ENCODE peak calls at places on chromosomes 13 and 19, in four cellular contexts. V is ovary, R is heart left ventricle, A is suprapubic skin. H is an unnamed sample.

GRCh38 chr19:543912-544608 is at the start of gene GZMM:
- DNase-seq in V (no peak), R (no peak), A (no peak), H (no peak)

GRCh38 chr13:19818223-19818842 is 35.6 kb upstream of the PSPC1 start:
- DNase-seq in R (peak; percentile 10), V (peak; percentile 20), A (no peak), H (peak; percentile 81)

GRCh38 chr13:26985285-26985878 is 186.2 kb downstream of the USP12 start:
- DNase-seq in V (peak; percentile 82), A (no peak), R (peak; percentile 74), H (peak; percentile 74)

GRCh38 chr13:78958019-78958418 is 299.1 kb upstream of the OBI1 start:
- DNase-seq in R (no peak), V (no peak), A (no peak), H (no peak)

GRCh38 chr19:17420267-17420924 is 549 bp downstream of the MVB12A start:
- DNase-seq in V (peak; percentile 64), A (no peak), R (peak; percentile 40), H (no peak)

GRCh38 chr13:46663216-46663615 is 110.2 kb downstream of the LRCH1 start:
- DNase-seq in A (no peak), R (no peak), V (no peak), H (no peak)

GRCh38 chr13:30577381-30577780 is 40.3 kb upstream of the USPL1 start:
- DNase-seq in A (no peak), R (no peak), V (no peak), H (no peak)

GRCh38 chr19:29285878-29286277 is 72.9 kb upstream of the UQCRFS1 start:
- DNase-seq in R (no peak), A (peak; percentile 74), V (no peak), H (no peak)

GRCh38 chr13:92656103-92656502 is 570.5 kb upstream of the GPC6 start:
- DNase-seq in V (no peak), R (no peak), A (no peak), H (no peak)

GRCh38 chr13:98420560-98421175 is 156.2 kb downstream of the STK24 start:
- DNase-seq in V (no peak), A (no peak), R (no peak), H (no peak)

GRCh38 chr13:112067121-112067741 is at the start of gene SOX1:
- DNase-seq in A (peak; percentile 73), R (no peak), V (no peak), H (no peak)

GRCh38 chr19:566403-566802 is 6.0 kb upstream of the BSG start:
- DNase-seq in A (no peak), V (peak; percentile 92), R (no peak), H (no peak)

GRCh38 chr13:104976964-104977363 is 1558.5 kb downstream of the EFNB2 start:
- DNase-seq in R (no peak), V (no peak), A (no peak), H (no peak)

GRCh38 chr13:40968416-40969000 is 50.6 kb downstream of the ELF1 start:
- DNase-seq in A (no peak), R (no peak), V (no peak), H (no peak)
- H3K4me1 ChIP-seq in A (peaks cover 81% of the 10 kb centered on the region), R (peaks cover 87% of the 10 kb centered on the region), V (peaks cover 8% of the 10 kb centered on the region), H (no peaks in the 10 kb centered on the region)

GRCh38 chr19:36331353-36332228 is 47.4 kb downstream of the ZFP14 start:
- DNase-seq in R (peak; percentile 91), V (peak; percentile 89), A (peak; percentile 87), H (peak; percentile 98)
- H3K4me3 ChIP-seq in R (peak overlapping the region; percentile 92), V (peak overlapping the region; percentile 64), A (peak overlapping the region; percentile 48), H (peak overlapping the region; percentile 99)

DNA sequence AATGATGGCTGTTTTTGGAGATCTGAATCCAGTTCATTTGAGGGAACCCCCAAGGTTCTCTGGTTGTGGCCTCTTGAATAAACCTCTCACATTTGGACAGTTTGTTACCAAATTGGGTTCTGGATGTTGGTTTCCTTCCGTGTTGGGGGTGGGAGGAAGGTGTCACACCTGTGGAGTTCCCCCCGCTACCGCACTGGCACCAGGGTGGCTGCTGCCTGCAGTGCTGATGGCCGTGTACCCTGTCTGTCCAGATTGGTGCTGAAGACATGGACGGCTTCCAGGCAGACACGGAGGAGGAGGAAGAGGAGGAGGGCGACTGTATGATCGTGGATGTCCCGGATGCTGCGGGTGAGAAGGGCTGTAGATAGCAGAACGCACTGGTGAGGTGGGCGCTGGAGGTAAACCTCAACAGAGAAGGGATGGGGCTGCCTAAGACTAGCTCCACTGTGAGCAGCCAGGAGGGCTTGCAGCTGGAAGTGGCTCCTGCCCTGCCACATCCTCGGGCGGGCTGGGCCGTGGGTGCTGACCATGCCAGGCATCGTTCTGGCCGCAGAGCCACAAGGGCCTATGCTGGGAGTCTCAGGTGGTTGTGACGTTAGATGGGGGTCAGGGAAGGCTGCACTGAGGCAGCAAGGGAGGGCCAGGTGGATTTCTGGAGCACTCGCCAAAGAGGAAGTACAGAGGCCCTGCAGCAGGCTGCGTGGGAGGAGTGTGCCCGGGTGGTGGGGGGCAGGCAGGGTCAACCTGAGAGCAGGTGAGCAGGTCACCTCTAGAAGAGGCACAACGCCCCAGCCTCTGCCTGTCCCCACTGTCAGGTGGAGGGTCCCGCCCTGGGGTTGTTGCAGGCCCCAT is 15.4 kb downstream of the UBXN6 start:
- DNase-seq in V (no peak), R (no peak), A (no peak), H (no peak)
- H3K36me3 ChIP-seq in V (no peaks in the 10 kb centered on the region), R (peaks cover 10% of the 10 kb centered on the region), A (peaks cover 33% of the 10 kb centered on the region), H (peaks cover 47% of the 10 kb centered on the region)

GRCh38 chr13:48574036-48574796 is 41.3 kb upstream of the RCBTB2 start:
- DNase-seq in V (no peak), A (no peak), R (no peak), H (no peak)
- H3K4me1 ChIP-seq in V (peaks cover 7% of the 10 kb centered on the region), A (peaks cover 46% of the 10 kb centered on the region), R (peaks cover 43% of the 10 kb centered on the region), H (no peaks in the 10 kb centered on the region)

DNA sequence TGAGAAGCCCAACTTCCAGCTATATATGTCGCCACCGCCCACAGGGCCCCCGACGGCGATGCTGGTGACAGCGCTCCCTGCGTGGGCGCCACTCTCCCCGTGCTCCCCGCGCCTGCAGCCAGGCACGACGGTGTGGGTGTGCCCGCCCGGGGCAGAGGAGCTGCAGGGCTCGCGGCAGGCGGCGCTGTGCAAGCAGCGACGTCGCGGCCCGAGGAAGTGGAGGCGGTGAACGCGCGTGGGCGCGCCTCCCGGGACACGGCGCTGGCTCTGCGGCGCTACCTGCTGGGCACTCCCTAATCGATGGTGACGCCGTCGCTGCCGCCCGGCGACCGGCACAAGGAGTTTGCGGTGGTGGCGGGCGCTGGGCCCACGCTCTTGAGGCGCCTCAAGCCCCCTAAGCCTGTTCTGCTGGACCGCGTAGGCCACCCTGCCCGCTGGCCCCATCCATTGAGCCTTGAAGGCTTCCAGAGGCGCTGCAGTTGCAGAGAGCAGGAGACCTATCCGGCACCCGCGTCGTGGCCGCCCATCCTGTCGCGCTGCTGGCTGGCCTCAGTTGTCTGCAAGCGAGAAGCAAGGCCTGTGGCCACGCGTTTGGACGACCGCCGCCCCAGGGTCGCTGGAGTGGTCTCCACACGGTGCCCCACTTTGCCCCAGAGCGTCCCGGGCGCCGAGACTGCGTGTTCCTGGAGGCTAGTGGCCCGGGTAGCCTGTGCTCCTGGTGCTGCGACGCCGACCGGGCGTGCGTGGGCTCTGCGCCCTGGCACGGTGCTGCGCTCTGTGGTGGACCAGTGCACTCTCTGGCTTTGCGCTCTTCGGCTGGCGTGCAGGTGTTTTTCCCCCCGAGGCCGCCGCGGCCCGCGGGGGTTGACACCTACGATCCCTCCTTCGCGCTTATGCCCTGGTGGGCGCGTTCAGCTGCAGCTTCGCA is 23.1 kb downstream of the LRFN3 start:
- DNase-seq in A (no peak), V (no peak), R (peak; percentile 33), H (no peak)
- H3K4me3 ChIP-seq in A (peak overlapping the region; percentile 21), V (no peak overlapping the region), R (peak overlapping the region; percentile 28), H (peak overlapping the region; percentile 6)

DNA sequence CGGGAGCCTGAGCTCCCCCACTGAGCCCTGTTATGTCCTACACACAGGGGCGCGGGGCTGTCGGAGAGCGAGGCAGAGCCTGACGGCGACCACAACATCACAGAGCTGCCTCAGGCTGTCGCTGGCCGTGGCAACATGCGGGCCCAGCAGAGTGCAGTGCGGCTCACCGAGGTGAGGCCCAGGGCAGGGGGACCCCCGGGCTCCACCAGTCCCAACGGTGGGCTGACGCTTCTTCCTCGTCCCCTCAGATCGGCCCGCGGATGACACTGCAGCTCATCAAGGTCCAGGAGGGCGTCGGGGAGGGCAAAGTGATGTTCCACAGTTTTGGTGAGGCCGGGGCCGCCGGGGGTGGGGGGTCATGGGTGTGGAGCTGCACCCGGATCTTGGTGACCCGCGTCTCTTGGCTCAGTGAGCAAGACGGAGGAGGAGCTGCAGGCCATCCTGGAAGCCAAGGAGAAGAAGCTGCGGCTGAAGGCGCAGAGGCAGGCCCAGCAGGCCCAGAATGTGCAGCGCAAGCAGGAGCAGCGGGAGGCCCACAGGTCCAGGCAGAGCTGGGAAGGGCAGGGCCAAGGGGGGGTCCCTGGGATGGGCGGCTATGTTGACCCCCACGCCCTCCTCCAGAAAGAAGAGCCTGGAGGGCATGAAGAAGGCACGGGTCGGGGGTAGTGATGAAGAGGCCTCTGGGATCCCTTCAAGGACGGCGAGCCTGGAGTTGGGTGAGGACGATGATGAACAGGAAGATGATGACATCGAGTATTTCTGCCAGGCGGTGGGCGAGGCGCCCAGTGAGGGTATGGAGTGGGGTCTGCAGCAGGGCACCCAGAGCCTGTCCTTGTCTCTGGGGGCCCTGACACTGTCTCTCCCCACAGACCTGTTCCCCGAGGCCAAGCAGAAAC is 1.2 kb upstream of the P2RY11 start:
- DNase-seq in A (no peak), R (no peak), V (no peak), H (no peak)
- H3K36me3 ChIP-seq in A (peaks cover 58% of the 10 kb centered on the region), R (peaks cover 18% of the 10 kb centered on the region), V (no peaks in the 10 kb centered on the region), H (peaks cover 35% of the 10 kb centered on the region)

GRCh38 chr19:42421591-42422031 is 5.6 kb downstream of the LIPE start:
- DNase-seq in V (no peak), R (no peak), A (no peak), H (no peak)
- H3K4me1 ChIP-seq in V (peaks cover 7% of the 10 kb centered on the region), R (peaks cover 58% of the 10 kb centered on the region), A (peaks cover 53% of the 10 kb centered on the region), H (peaks cover 1% of the 10 kb centered on the region)

GRCh38 chr13:88761145-88761544 is 1090.0 kb downstream of the SLITRK5 start:
- DNase-seq in R (no peak), V (no peak), A (no peak), H (no peak)

DNA sequence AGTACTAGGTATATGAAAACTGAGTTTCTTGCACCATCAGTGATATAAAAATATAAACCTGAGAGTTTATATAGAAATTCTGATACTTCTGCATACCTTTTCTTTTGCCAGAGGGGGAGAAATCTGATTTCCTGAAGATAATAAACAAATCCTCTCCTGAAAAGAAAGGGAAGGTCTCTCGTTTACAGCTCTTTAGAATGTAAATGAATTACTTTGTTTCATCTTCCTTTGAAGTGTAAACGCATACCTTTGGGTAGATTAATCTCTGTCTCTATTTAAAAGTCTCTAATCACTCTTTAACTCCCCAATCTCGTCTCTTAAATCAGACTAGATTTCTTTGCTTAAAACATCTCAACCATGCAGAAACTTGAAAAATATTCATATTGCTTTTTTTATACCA is 1092.9 kb downstream of the SLITRK5 start:
- DNase-seq in A (no peak), R (no peak), V (no peak), H (no peak)
- H3K4me3 ChIP-seq in A (no peak overlapping the region), R (no peak overlapping the region), V (no peak overlapping the region), H (no peak overlapping the region)